ENCODE peak calls at places on chromosome 6, in seven cellular contexts. One of them, this sample, is unnamed.

GRCh38 chr6:148348335-148348734 is 5.7 kb downstream of the SASH1 start:
- DNase-seq in ELR: no peak
- DNase-seq in AG09309: no peak
- DNase-seq in SK-MEL-5: no peak
- DNase-seq in IMR-90: no peak
- DNase-seq in NCI-H2029 treated with DMSO at 0.1 percent for 48 hours: no peak
- DNase-seq in prostate gland: no peak
- DNase-seq in this sample: no peak

GRCh38 chr6:33823806-33824205 is 20.0 kb upstream of the MLN start:
- DNase-seq in NCI-H2029 treated with DMSO at 0.1 percent for 48 hours: no peak
- DNase-seq in prostate gland: no peak
- DNase-seq in AG09309: no peak
- DNase-seq in SK-MEL-5: no peak
- DNase-seq in ELR: no peak
- DNase-seq in IMR-90: no peak
- DNase-seq in this sample: no peak

GRCh38 chr6:16058188-16058780 is 70.6 kb upstream of the MYLIP start:
- DNase-seq in SK-MEL-5: no peak
- DNase-seq in NCI-H2029 treated with DMSO at 0.1 percent for 48 hours: peak
- DNase-seq in ELR: no peak
- DNase-seq in IMR-90: no peak
- DNase-seq in prostate gland: peak
- DNase-seq in AG09309: no peak
- DNase-seq in this sample: no peak

GRCh38 chr6:152364846-152365245 is 272.3 kb downstream of the SYNE1 start:
- DNase-seq in prostate gland: no peak
- DNase-seq in SK-MEL-5: peak
- DNase-seq in ELR: no peak
- DNase-seq in AG09309: no peak
- DNase-seq in NCI-H2029 treated with DMSO at 0.1 percent for 48 hours: no peak
- DNase-seq in IMR-90: no peak
- DNase-seq in this sample: no peak

GRCh38 chr6:23137596-23137995 is 568.2 kb downstream of the HDGFL1 start:
- DNase-seq in IMR-90: peak
- DNase-seq in prostate gland: no peak
- DNase-seq in AG09309: no peak
- DNase-seq in SK-MEL-5: no peak
- DNase-seq in NCI-H2029 treated with DMSO at 0.1 percent for 48 hours: no peak
- DNase-seq in ELR: no peak
- DNase-seq in this sample: no peak

GRCh38 chr6:170178561-170179477 is 112.1 kb downstream of the DLL1 start:
- DNase-seq in NCI-H2029 treated with DMSO at 0.1 percent for 48 hours: peak
- DNase-seq in ELR: peak
- DNase-seq in prostate gland: peak
- DNase-seq in IMR-90: peak
- DNase-seq in SK-MEL-5: no peak
- DNase-seq in AG09309: peak
- DNase-seq in this sample: peak

GRCh38 chr6:162849269-162849668 is 121.5 kb downstream of the PACRG start:
- DNase-seq in AG09309: no peak
- DNase-seq in prostate gland: no peak
- DNase-seq in SK-MEL-5: no peak
- DNase-seq in NCI-H2029 treated with DMSO at 0.1 percent for 48 hours: no peak
- DNase-seq in ELR: peak
- DNase-seq in IMR-90: no peak
- DNase-seq in this sample: no peak

GRCh38 chr6:11589261-11589660 is 51.7 kb downstream of the TMEM170B start:
- DNase-seq in SK-MEL-5: peak
- DNase-seq in ELR: peak
- DNase-seq in NCI-H2029 treated with DMSO at 0.1 percent for 48 hours: no peak
- DNase-seq in AG09309: no peak
- DNase-seq in prostate gland: no peak
- DNase-seq in IMR-90: peak
- DNase-seq in this sample: no peak

GRCh38 chr6:12033770-12034169 is 21.7 kb downstream of the HIVEP1 start:
- DNase-seq in NCI-H2029 treated with DMSO at 0.1 percent for 48 hours: no peak
- DNase-seq in ELR: no peak
- DNase-seq in IMR-90: peak
- DNase-seq in prostate gland: no peak
- DNase-seq in AG09309: no peak
- DNase-seq in SK-MEL-5: no peak
- DNase-seq in this sample: no peak

GRCh38 chr6:125200986-125201385 is 47.4 kb downstream of the TPD52L1 start:
- DNase-seq in NCI-H2029 treated with DMSO at 0.1 percent for 48 hours: no peak
- DNase-seq in AG09309: no peak
- DNase-seq in prostate gland: no peak
- DNase-seq in SK-MEL-5: no peak
- DNase-seq in IMR-90: no peak
- DNase-seq in ELR: peak
- DNase-seq in this sample: no peak

GRCh38 chr6:132166670-132167069 is 215.5 kb upstream of the CCN2 start:
- DNase-seq in SK-MEL-5: no peak
- DNase-seq in prostate gland: no peak
- DNase-seq in AG09309: no peak
- DNase-seq in IMR-90: no peak
- DNase-seq in NCI-H2029 treated with DMSO at 0.1 percent for 48 hours: no peak
- DNase-seq in ELR: no peak
- DNase-seq in this sample: no peak

GRCh38 chr6:134541001-134541400 is 223.1 kb upstream of the SGK1 start:
- DNase-seq in ELR: no peak
- DNase-seq in SK-MEL-5: no peak
- DNase-seq in AG09309: no peak
- DNase-seq in NCI-H2029 treated with DMSO at 0.1 percent for 48 hours: no peak
- DNase-seq in prostate gland: no peak
- DNase-seq in IMR-90: no peak
- DNase-seq in this sample: no peak

GRCh38 chr6:165769884-165770283 is 106.8 kb upstream of the PDE10A start:
- DNase-seq in ELR: no peak
- DNase-seq in NCI-H2029 treated with DMSO at 0.1 percent for 48 hours: no peak
- DNase-seq in prostate gland: no peak
- DNase-seq in IMR-90: no peak
- DNase-seq in SK-MEL-5: no peak
- DNase-seq in AG09309: no peak
- DNase-seq in this sample: no peak

GRCh38 chr6:379367-380181 is 12.0 kb upstream of the IRF4 start:
- DNase-seq in AG09309: no peak
- DNase-seq in NCI-H2029 treated with DMSO at 0.1 percent for 48 hours: no peak
- DNase-seq in ELR: no peak
- DNase-seq in SK-MEL-5: no peak
- DNase-seq in IMR-90: no peak
- DNase-seq in prostate gland: no peak
- DNase-seq in this sample: no peak

GRCh38 chr6:79538481-79538971 is 1.3 kb upstream of the LCA5 start:
- DNase-seq in prostate gland: no peak
- DNase-seq in AG09309: no peak
- DNase-seq in SK-MEL-5: peak
- DNase-seq in ELR: peak
- DNase-seq in NCI-H2029 treated with DMSO at 0.1 percent for 48 hours: no peak
- DNase-seq in IMR-90: no peak
- DNase-seq in this sample: peak

GRCh38 chr6:110415297-110415916 is at the start of gene DDO:
- DNase-seq in AG09309: no peak
- DNase-seq in SK-MEL-5: peak
- DNase-seq in ELR: peak
- DNase-seq in IMR-90: peak
- DNase-seq in prostate gland: peak
- DNase-seq in NCI-H2029 treated with DMSO at 0.1 percent for 48 hours: peak
- DNase-seq in this sample: peak

GRCh38 chr6:17959317-17959716 is 28.1 kb downstream of the KIF13A start:
- DNase-seq in AG09309: no peak
- DNase-seq in NCI-H2029 treated with DMSO at 0.1 percent for 48 hours: no peak
- DNase-seq in SK-MEL-5: no peak
- DNase-seq in IMR-90: peak
- DNase-seq in ELR: no peak
- DNase-seq in prostate gland: no peak
- DNase-seq in this sample: no peak

GRCh38 chr6:122431780-122432179 is 32.3 kb downstream of the HSF2 start:
- DNase-seq in IMR-90: no peak
- DNase-seq in SK-MEL-5: no peak
- DNase-seq in ELR: no peak
- DNase-seq in NCI-H2029 treated with DMSO at 0.1 percent for 48 hours: no peak
- DNase-seq in AG09309: no peak
- DNase-seq in prostate gland: no peak
- DNase-seq in this sample: no peak

GRCh38 chr6:29589423-29590048 is 4.6 kb downstream of the OR2H2 start:
- DNase-seq in AG09309: no peak
- DNase-seq in NCI-H2029 treated with DMSO at 0.1 percent for 48 hours: peak
- DNase-seq in IMR-90: peak
- DNase-seq in ELR: peak
- DNase-seq in prostate gland: peak
- DNase-seq in SK-MEL-5: peak
- DNase-seq in this sample: peak

GRCh38 chr6:114471450-114471849 is 128.6 kb upstream of the HS3ST5 start:
- DNase-seq in IMR-90: no peak
- DNase-seq in AG09309: no peak
- DNase-seq in prostate gland: no peak
- DNase-seq in NCI-H2029 treated with DMSO at 0.1 percent for 48 hours: no peak
- DNase-seq in SK-MEL-5: no peak
- DNase-seq in ELR: no peak
- DNase-seq in this sample: no peak

GRCh38 chr6:168120390-168121307 is 41.6 kb upstream of the FRMD1 start:
- DNase-seq in prostate gland: peak
- DNase-seq in SK-MEL-5: no peak
- DNase-seq in IMR-90: no peak
- DNase-seq in ELR: no peak
- DNase-seq in NCI-H2029 treated with DMSO at 0.1 percent for 48 hours: no peak
- DNase-seq in AG09309: no peak
- DNase-seq in this sample: no peak

GRCh38 chr6:89317067-89317466 is 2.0 kb upstream of the GABRR2 start:
- DNase-seq in AG09309: no peak
- DNase-seq in NCI-H2029 treated with DMSO at 0.1 percent for 48 hours: no peak
- DNase-seq in IMR-90: no peak
- DNase-seq in SK-MEL-5: no peak
- DNase-seq in prostate gland: no peak
- DNase-seq in ELR: no peak
- DNase-seq in this sample: no peak

GRCh38 chr6:56714273-56714672 is 71.6 kb upstream of the DST start:
- DNase-seq in NCI-H2029 treated with DMSO at 0.1 percent for 48 hours: no peak
- DNase-seq in AG09309: no peak
- DNase-seq in SK-MEL-5: peak
- DNase-seq in prostate gland: no peak
- DNase-seq in IMR-90: no peak
- DNase-seq in ELR: peak
- DNase-seq in this sample: no peak

GRCh38 chr6:81997091-81997926 is 244.8 kb upstream of the TENT5A start:
- DNase-seq in prostate gland: no peak
- DNase-seq in NCI-H2029 treated with DMSO at 0.1 percent for 48 hours: no peak
- DNase-seq in AG09309: peak
- DNase-seq in IMR-90: peak
- DNase-seq in ELR: peak
- DNase-seq in SK-MEL-5: no peak
- DNase-seq in this sample: peak

GRCh38 chr6:56767435-56767834 is 124.7 kb upstream of the DST start:
- DNase-seq in prostate gland: no peak
- DNase-seq in IMR-90: no peak
- DNase-seq in ELR: no peak
- DNase-seq in SK-MEL-5: no peak
- DNase-seq in NCI-H2029 treated with DMSO at 0.1 percent for 48 hours: no peak
- DNase-seq in AG09309: no peak
- DNase-seq in this sample: no peak

GRCh38 chr6:12602342-12602741 is 114.2 kb upstream of the PHACTR1 start:
- DNase-seq in IMR-90: no peak
- DNase-seq in AG09309: no peak
- DNase-seq in prostate gland: peak
- DNase-seq in SK-MEL-5: no peak
- DNase-seq in NCI-H2029 treated with DMSO at 0.1 percent for 48 hours: no peak
- DNase-seq in ELR: no peak
- DNase-seq in this sample: no peak

GRCh38 chr6:20954325-20954724 is 420.1 kb downstream of the CDKAL1 start:
- DNase-seq in IMR-90: no peak
- DNase-seq in SK-MEL-5: no peak
- DNase-seq in ELR: no peak
- DNase-seq in NCI-H2029 treated with DMSO at 0.1 percent for 48 hours: peak
- DNase-seq in AG09309: no peak
- DNase-seq in prostate gland: no peak
- DNase-seq in this sample: no peak

GRCh38 chr6:167091149-167092107 is 31.5 kb upstream of the CCR6 start:
- DNase-seq in IMR-90: no peak
- DNase-seq in prostate gland: no peak
- DNase-seq in AG09309: no peak
- DNase-seq in SK-MEL-5: no peak
- DNase-seq in NCI-H2029 treated with DMSO at 0.1 percent for 48 hours: no peak
- DNase-seq in ELR: no peak
- DNase-seq in this sample: no peak

GRCh38 chr6:110628330-110628729 is 151.9 kb upstream of the SLC22A16 start:
- DNase-seq in SK-MEL-5: no peak
- DNase-seq in AG09309: no peak
- DNase-seq in IMR-90: peak
- DNase-seq in NCI-H2029 treated with DMSO at 0.1 percent for 48 hours: no peak
- DNase-seq in prostate gland: no peak
- DNase-seq in ELR: peak
- DNase-seq in this sample: peak

GRCh38 chr6:21769405-21769851 is 175.9 kb downstream of the SOX4 start:
- DNase-seq in prostate gland: no peak
- DNase-seq in IMR-90: peak
- DNase-seq in SK-MEL-5: peak
- DNase-seq in NCI-H2029 treated with DMSO at 0.1 percent for 48 hours: no peak
- DNase-seq in AG09309: peak
- DNase-seq in ELR: peak
- DNase-seq in this sample: no peak

GRCh38 chr6:21609881-21610329 is 16.4 kb downstream of the SOX4 start:
- DNase-seq in AG09309: no peak
- DNase-seq in ELR: no peak
- DNase-seq in NCI-H2029 treated with DMSO at 0.1 percent for 48 hours: no peak
- DNase-seq in prostate gland: no peak
- DNase-seq in SK-MEL-5: no peak
- DNase-seq in IMR-90: no peak
- DNase-seq in this sample: no peak

GRCh38 chr6:106339334-106340029 is 13.9 kb upstream of the ATG5 start:
- DNase-seq in ELR: peak
- DNase-seq in AG09309: peak
- DNase-seq in SK-MEL-5: peak
- DNase-seq in IMR-90: peak
- DNase-seq in prostate gland: peak
- DNase-seq in NCI-H2029 treated with DMSO at 0.1 percent for 48 hours: peak
- DNase-seq in this sample: peak

GRCh38 chr6:79949235-79949634 is 1.9 kb upstream of the ELOVL4 start:
- DNase-seq in SK-MEL-5: peak
- DNase-seq in ELR: peak
- DNase-seq in NCI-H2029 treated with DMSO at 0.1 percent for 48 hours: peak
- DNase-seq in AG09309: peak
- DNase-seq in prostate gland: peak
- DNase-seq in IMR-90: peak
- DNase-seq in this sample: peak

GRCh38 chr6:134235937-134236751 is 81.8 kb downstream of the SGK1 start:
- DNase-seq in AG09309: no peak
- DNase-seq in NCI-H2029 treated with DMSO at 0.1 percent for 48 hours: no peak
- DNase-seq in prostate gland: no peak
- DNase-seq in SK-MEL-5: no peak
- DNase-seq in IMR-90: peak
- DNase-seq in ELR: peak
- DNase-seq in this sample: peak

GRCh38 chr6:56890066-56890465 is 64.8 kb upstream of the BEND6 start:
- DNase-seq in prostate gland: no peak
- DNase-seq in NCI-H2029 treated with DMSO at 0.1 percent for 48 hours: no peak
- DNase-seq in ELR: no peak
- DNase-seq in AG09309: no peak
- DNase-seq in SK-MEL-5: no peak
- DNase-seq in IMR-90: no peak
- DNase-seq in this sample: no peak

GRCh38 chr6:44926556-44926955 is 401.6 kb upstream of the RUNX2 start:
- DNase-seq in NCI-H2029 treated with DMSO at 0.1 percent for 48 hours: no peak
- DNase-seq in SK-MEL-5: peak
- DNase-seq in AG09309: no peak
- DNase-seq in IMR-90: peak
- DNase-seq in ELR: peak
- DNase-seq in prostate gland: no peak
- DNase-seq in this sample: peak

GRCh38 chr6:128111096-128111495 is 210.2 kb upstream of the THEMIS start:
- DNase-seq in prostate gland: no peak
- DNase-seq in ELR: no peak
- DNase-seq in SK-MEL-5: no peak
- DNase-seq in IMR-90: peak
- DNase-seq in AG09309: no peak
- DNase-seq in NCI-H2029 treated with DMSO at 0.1 percent for 48 hours: no peak
- DNase-seq in this sample: no peak

This sample was measured in RKO.